ENCODE peak calls at places on chromosomes 16 and 17, in five cellular contexts. D, H, O, S and Y are unnamed samples.

GRCh38 chr16:58377932-58378331 is 14.3 kb upstream of the GINS3 start:
- DNase-seq in D (no peak), H (no peak), O (no peak), S (no peak), Y (no peak)

GRCh38 chr16:13864689-13865088 is 55.3 kb upstream of the ERCC4 start:
- DNase-seq in D (no peak), H (no peak), O (no peak), S (no peak), Y (no peak)

GRCh38 chr16:29697391-29697790 is 18.4 kb downstream of the QPRT start:
- DNase-seq in D (no peak), H (no peak), O (no peak), S (no peak), Y (no peak)

GRCh38 chr16:86709902-86710601 is 131.7 kb downstream of the FOXL1 start:
- DNase-seq in D (no peak), H (no peak), O (peak; percentile 70), S (no peak), Y (no peak)

GRCh38 chr17:47693667-47694017 is 319 bp upstream of the TBKBP1 start:
- DNase-seq in D (no peak), H (no peak), O (no peak), S (no peak), Y (no peak)

GRCh38 chr17:1047177-1047885 is 50.4 kb downstream of the TIMM22 start:
- DNase-seq in D (no peak), H (peak; percentile 90), O (no peak), S (no peak), Y (no peak)

GRCh38 chr16:2511128-2511785 is 2.5 kb upstream of the ATP6V0C start:
- DNase-seq in D (peak; percentile 47), H (peak; percentile 71), O (peak; percentile 57), S (no peak), Y (no peak)

GRCh38 chr16:11202260-11203091 is 53.5 kb downstream of the SOCS1 start:
- DNase-seq in D (no peak), H (peak; percentile 65), O (no peak), S (no peak), Y (no peak)

GRCh38 chr17:35088647-35088910 is 25.1 kb upstream of the RFFL start:
- DNase-seq in D (peak; percentile 82), H (no peak), O (peak; percentile 80), S (no peak), Y (peak; percentile 8)

GRCh38 chr16:86431540-86431939 is 78.8 kb upstream of the FOXF1 start:
- DNase-seq in D (peak; percentile 36), H (no peak), O (no peak), S (no peak), Y (no peak)

GRCh38 chr17:48757524-48757961 is 29.0 kb upstream of the HOXB13 start:
- DNase-seq in D (no peak), H (no peak), O (no peak), S (no peak), Y (no peak)

GRCh38 chr17:39069114-39069756 is 82.2 kb downstream of the PLXDC1 start:
- DNase-seq in D (peak; percentile 59), H (peak; percentile 54), O (peak; percentile 59), S (no peak), Y (peak; percentile 38)

GRCh38 chr17:20066253-20066652 is 57.1 kb downstream of the SPECC1 start:
- DNase-seq in D (no peak), H (peak; percentile 80), O (no peak), S (no peak), Y (no peak)

GRCh38 chr16:67733734-67734470 is 14.8 kb upstream of the GFOD2 start:
- DNase-seq in D (no peak), H (no peak), O (no peak), S (no peak), Y (no peak)

GRCh38 chr17:1710807-1711553 is 803 bp upstream of the TLCD2 start:
- DNase-seq in D (peak; percentile 68), H (no peak), O (peak; percentile 63), S (no peak), Y (no peak)

GRCh38 chr17:17538417-17539391 is 42.5 kb upstream of the RASD1 start:
- DNase-seq in D (no peak), H (peak; percentile 6), O (no peak), S (no peak), Y (no peak)

GRCh38 chr17:79821331-79822095 is 17.7 kb downstream of the CBX4 start:
- DNase-seq in D (no peak), H (no peak), O (no peak), S (no peak), Y (no peak)

GRCh38 chr17:76791053-76791980 is 53.4 kb downstream of the MFSD11 start:
- DNase-seq in D (no peak), H (peak; percentile 38), O (no peak), S (no peak), Y (no peak)

GRCh38 chr17:38341035-38341721 is 2.6 kb downstream of the GPR179 start:
- DNase-seq in D (peak; percentile 66), H (no peak), O (peak; percentile 79), S (peak; percentile 17), Y (no peak)

GRCh38 chr16:70712359-70712758 is 26.5 kb upstream of the MTSS2 start:
- DNase-seq in D (no peak), H (no peak), O (no peak), S (no peak), Y (no peak)
- H2BK5ac ChIP-seq in D (no peak overlapping the region), H (no peak overlapping the region), O (no peak overlapping the region), S (no peak overlapping the region), Y (no peak overlapping the region)

DNA sequence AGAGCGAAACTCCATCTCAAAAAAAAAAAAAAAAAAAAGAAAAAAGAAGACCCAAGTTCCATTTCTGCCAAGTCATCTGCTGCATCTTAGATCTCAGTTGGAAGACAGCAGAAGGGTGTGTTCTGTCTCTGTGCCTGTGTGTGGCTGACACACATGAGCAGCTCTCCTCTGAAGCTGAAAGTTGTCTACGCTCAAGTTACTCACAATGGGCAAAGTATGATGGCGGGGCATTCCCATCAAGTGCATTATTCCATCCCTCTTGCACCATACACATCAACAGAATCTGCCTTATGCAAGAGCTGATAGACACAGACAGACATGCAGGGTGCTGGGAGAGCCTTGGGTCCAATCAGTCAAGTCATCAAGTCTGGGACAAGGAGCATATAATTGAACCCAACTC is 402.2 kb downstream of the XYLT1 start:
- DNase-seq in D (no peak), H (no peak), O (no peak), S (no peak), Y (no peak)
- H2BK120ac ChIP-seq in D (no peak overlapping the region), H (no peak overlapping the region), O (no peak overlapping the region), S (no peak overlapping the region), Y (no peak overlapping the region)

GRCh38 chr16:79213214-79213613 is 387.3 kb downstream of the MAF start:
- DNase-seq in D (no peak), H (no peak), O (no peak), S (no peak), Y (no peak)
- H3K4me1 ChIP-seq in D (peaks cover 4% of the 10 kb centered on the region), H (no peaks in the 10 kb centered on the region), O (peaks cover 4% of the 10 kb centered on the region), S (peaks cover 9% of the 10 kb centered on the region), Y (peaks cover 16% of the 10 kb centered on the region)

GRCh38 chr17:4893721-4894560 is 5.4 kb upstream of the C17orf107 start:
- DNase-seq in D (no peak), H (no peak), O (no peak), S (no peak), Y (no peak)

GRCh38 chr17:4893272-4893671 is 6.1 kb upstream of the C17orf107 start:
- DNase-seq in D (no peak), H (no peak), O (no peak), S (no peak), Y (no peak)

GRCh38 chr17:4895676-4896331 is 3.5 kb upstream of the C17orf107 start:
- DNase-seq in D (peak; percentile 69), H (no peak), O (peak; percentile 87), S (no peak), Y (no peak)

GRCh38 chr17:4896332-4897197 is 2.8 kb upstream of the C17orf107 start:
- DNase-seq in D (no peak), H (no peak), O (peak; percentile 32), S (no peak), Y (no peak)

DNA sequence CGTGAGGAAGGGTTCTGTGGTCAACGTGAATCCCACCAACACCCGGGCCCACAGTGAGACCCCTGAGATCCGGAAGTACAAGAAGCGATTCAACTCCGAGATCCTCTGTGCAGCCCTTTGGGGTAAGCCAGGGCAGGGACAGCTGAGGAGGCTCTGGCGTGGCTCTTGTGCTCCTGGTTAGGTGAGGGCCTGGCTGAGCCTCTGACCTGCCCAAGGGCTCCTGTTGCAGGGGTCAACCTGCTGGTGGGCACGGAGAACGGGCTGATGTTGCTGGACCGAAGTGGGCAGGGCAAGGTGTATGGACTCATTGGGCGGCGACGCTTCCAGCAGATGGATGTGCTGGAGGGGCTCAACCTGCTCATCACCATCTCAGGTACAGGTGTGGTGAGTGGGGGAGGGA is 4.2 kb upstream of the C17orf107 start:
- DNase-seq in D (no peak), H (no peak), O (no peak), S (no peak), Y (no peak)
- H2BK5ac ChIP-seq in D (no peak overlapping the region), H (no peak overlapping the region), O (no peak overlapping the region), S (no peak overlapping the region), Y (peak overlapping the region; percentile 48)